ENCODE peak calls at places on chromosomes 1 and 21, in six cellular contexts. J is H54, Y is ureter, D is choroid plexus epithelial cell, B is hippocampal formation, S is kidney epithelial cell. Z is an unnamed sample.

GRCh38 chr1:46556822-46557221 is 5.4 kb upstream of the KNCN start:
- DNase-seq in J (peak), Y (no peak), D (peak), B (no peak), S (no peak), Z (no peak)

GRCh38 chr21:31732891-31733520 is 1.1 kb upstream of the SCAF4 start:
- DNase-seq in J (no peak), Y (no peak), D (peak), B (no peak), S (no peak), Z (no peak)

GRCh38 chr1:85544689-85545203 is 35.8 kb upstream of the CCN1 start:
- DNase-seq in J (no peak), Y (no peak), D (peak), B (no peak), S (no peak), Z (no peak)

GRCh38 chr1:80251591-80251990 is 1245.1 kb upstream of the ADGRL4 start:
- DNase-seq in J (no peak), Y (no peak), D (peak), B (no peak), S (no peak), Z (no peak)

GRCh38 chr1:1004420-1004779 is 4.5 kb upstream of the HES4 start:
- DNase-seq in J (no peak), Y (no peak), D (no peak), B (no peak), S (no peak), Z (no peak)

GRCh38 chr1:8014381-8014988 is 11.6 kb downstream of the ERRFI1 start:
- DNase-seq in J (no peak), Y (no peak), D (peak), B (no peak), S (no peak), Z (no peak)

GRCh38 chr21:34603002-34603709 is 11.8 kb downstream of the RCAN1 start:
- DNase-seq in J (peak), Y (peak), D (peak), B (peak), S (no peak), Z (peak)

GRCh38 chr1:32886012-32886827 is at the start of gene HPCA:
- DNase-seq in J (peak), Y (no peak), D (peak), B (no peak), S (no peak), Z (peak)

GRCh38 chr1:24893431-24893830 is 36.6 kb downstream of the RUNX3 start:
- DNase-seq in J (no peak), Y (no peak), D (no peak), B (no peak), S (no peak), Z (no peak)

GRCh38 chr1:109918077-109918606 is 7.5 kb downstream of the CSF1 start:
- DNase-seq in J (no peak), Y (no peak), D (peak), B (no peak), S (no peak), Z (no peak)

GRCh38 chr1:221913351-221913750 is 171.5 kb upstream of the DUSP10 start:
- DNase-seq in J (no peak), Y (no peak), D (no peak), B (no peak), S (no peak), Z (no peak)

GRCh38 chr1:178664278-178664677 is 60.8 kb upstream of the RALGPS2 start:
- DNase-seq in J (no peak), Y (no peak), D (no peak), B (no peak), S (no peak), Z (no peak)

GRCh38 chr1:154351363-154352068 is 26.2 kb downstream of the ATP8B2 start:
- DNase-seq in J (no peak), Y (no peak), D (no peak), B (no peak), S (no peak), Z (peak)

GRCh38 chr21:35265170-35265877 is 216.2 kb upstream of the RUNX1 start:
- DNase-seq in J (no peak), Y (no peak), D (peak), B (no peak), S (peak), Z (no peak)

GRCh38 chr1:168504064-168504837 is 39.5 kb downstream of the XCL2 start:
- DNase-seq in J (no peak), Y (no peak), D (no peak), B (peak), S (no peak), Z (no peak)

GRCh38 chr1:53121319-53122172 is 20.9 kb downstream of the SLC1A7 start:
- DNase-seq in J (no peak), Y (no peak), D (peak), B (no peak), S (peak), Z (peak)

GRCh38 chr1:41045740-41046139 is 24.2 kb upstream of the SLFNL1 start:
- DNase-seq in J (no peak), Y (peak), D (peak), B (no peak), S (peak), Z (no peak)

GRCh38 chr1:193284219-193284618 is 97.8 kb upstream of the B3GALT2 start:
- DNase-seq in J (no peak), Y (no peak), D (no peak), B (no peak), S (no peak), Z (no peak)

GRCh38 chr1:110674337-110675059 is at the start of gene KCNA3:
- DNase-seq in J (no peak), Y (no peak), D (no peak), B (no peak), S (no peak), Z (peak)

GRCh38 chr1:103337779-103338178 is 187.7 kb upstream of the RNPC3 start:
- DNase-seq in J (no peak), Y (no peak), D (no peak), B (no peak), S (no peak), Z (no peak)

GRCh38 chr1:214107322-214108096 is 119.7 kb downstream of the PROX1 start:
- DNase-seq in J (no peak), Y (no peak), D (peak), B (no peak), S (no peak), Z (no peak)

GRCh38 chr1:213986925-213987250 is 885 bp upstream of the PROX1 start:
- DNase-seq in J (no peak), Y (no peak), D (no peak), B (no peak), S (no peak), Z (no peak)